ENCODE peak calls at places on chromosomes 16 and 17, in six cellular contexts. One of them, this sample, is unnamed.

GRCh38 chr17:1229891-1230571 is 40.2 kb upstream of the BHLHA9 start:
- DNase-seq in glutamatergic neuron: no peak
- DNase-seq in upper lobe of right lung: no peak
- DNase-seq in nephron progenitor cell: no peak
- DNase-seq in endothelial cell: no peak
- DNase-seq in PC-3: no peak
- DNase-seq in this sample: no peak

GRCh38 chr17:7858487-7858832 is 657 bp downstream of the CYB5D1 start:
- DNase-seq in glutamatergic neuron: peak
- DNase-seq in upper lobe of right lung: peak
- DNase-seq in nephron progenitor cell: peak
- DNase-seq in endothelial cell: peak
- DNase-seq in PC-3: peak
- DNase-seq in this sample: peak

GRCh38 chr17:62816282-62816839 is 8.2 kb upstream of the MARCHF10 start:
- DNase-seq in glutamatergic neuron: no peak
- DNase-seq in upper lobe of right lung: no peak
- DNase-seq in nephron progenitor cell: no peak
- DNase-seq in endothelial cell: no peak
- DNase-seq in PC-3: no peak
- DNase-seq in this sample: no peak

GRCh38 chr16:1647904-1648303 is 30.2 kb upstream of the JPT2 start:
- DNase-seq in glutamatergic neuron: no peak
- DNase-seq in upper lobe of right lung: no peak
- DNase-seq in nephron progenitor cell: no peak
- DNase-seq in endothelial cell: no peak
- DNase-seq in PC-3: no peak
- DNase-seq in this sample: no peak

GRCh38 chr16:28863929-28864886 is 565 bp downstream of the SH2B1 start:
- DNase-seq in glutamatergic neuron: no peak
- DNase-seq in upper lobe of right lung: no peak
- DNase-seq in nephron progenitor cell: peak
- DNase-seq in endothelial cell: peak
- DNase-seq in PC-3: no peak
- DNase-seq in this sample: peak

GRCh38 chr17:19004601-19005441 is at the start of gene FAM83G:
- DNase-seq in glutamatergic neuron: no peak
- DNase-seq in upper lobe of right lung: peak
- DNase-seq in nephron progenitor cell: peak
- DNase-seq in endothelial cell: peak
- DNase-seq in PC-3: no peak
- DNase-seq in this sample: peak

GRCh38 chr17:15501788-15502187 is 34.4 kb upstream of the CDRT4 start:
- DNase-seq in glutamatergic neuron: no peak
- DNase-seq in upper lobe of right lung: no peak
- DNase-seq in nephron progenitor cell: no peak
- DNase-seq in endothelial cell: no peak
- DNase-seq in PC-3: no peak
- DNase-seq in this sample: peak

GRCh38 chr17:7228920-7229319 is 5.4 kb downstream of the DVL2 start:
- DNase-seq in glutamatergic neuron: no peak
- DNase-seq in upper lobe of right lung: no peak
- DNase-seq in nephron progenitor cell: no peak
- DNase-seq in endothelial cell: no peak
- DNase-seq in PC-3: no peak
- DNase-seq in this sample: no peak

GRCh38 chr16:22099256-22099975 is 7.1 kb downstream of the VWA3A start:
- DNase-seq in glutamatergic neuron: no peak
- DNase-seq in upper lobe of right lung: no peak
- DNase-seq in nephron progenitor cell: no peak
- DNase-seq in endothelial cell: no peak
- DNase-seq in PC-3: no peak
- DNase-seq in this sample: no peak

GRCh38 chr17:2084129-2084765 is 29.3 kb downstream of the HIC1 start:
- DNase-seq in glutamatergic neuron: peak
- DNase-seq in upper lobe of right lung: no peak
- DNase-seq in nephron progenitor cell: no peak
- DNase-seq in endothelial cell: no peak
- DNase-seq in PC-3: peak
- DNase-seq in this sample: no peak

GRCh38 chr17:77312786-77313599 is 172.2 kb downstream of the SEC14L1 start:
- DNase-seq in glutamatergic neuron: peak
- DNase-seq in upper lobe of right lung: no peak
- DNase-seq in nephron progenitor cell: no peak
- DNase-seq in endothelial cell: no peak
- DNase-seq in PC-3: no peak
- DNase-seq in this sample: peak

GRCh38 chr16:29025218-29025617 is 40.4 kb downstream of the LAT start:
- DNase-seq in glutamatergic neuron: no peak
- DNase-seq in upper lobe of right lung: peak
- DNase-seq in nephron progenitor cell: no peak
- DNase-seq in endothelial cell: no peak
- DNase-seq in PC-3: no peak
- DNase-seq in this sample: no peak

GRCh38 chr16:11949527-11949926 is 7.7 kb upstream of the NPIPB2 start:
- DNase-seq in glutamatergic neuron: no peak
- DNase-seq in upper lobe of right lung: peak
- DNase-seq in nephron progenitor cell: peak
- DNase-seq in endothelial cell: peak
- DNase-seq in PC-3: peak
- DNase-seq in this sample: peak
- TF ChIP-seq CTCF in glutamatergic neuron: no peak
- TF ChIP-seq CTCF in upper lobe of right lung: peak
- TF ChIP-seq CTCF in nephron progenitor cell: peak
- TF ChIP-seq CTCF in endothelial cell: no peak
- TF ChIP-seq CTCF in PC-3: peak
- TF ChIP-seq CTCF in this sample: peak

DNA sequence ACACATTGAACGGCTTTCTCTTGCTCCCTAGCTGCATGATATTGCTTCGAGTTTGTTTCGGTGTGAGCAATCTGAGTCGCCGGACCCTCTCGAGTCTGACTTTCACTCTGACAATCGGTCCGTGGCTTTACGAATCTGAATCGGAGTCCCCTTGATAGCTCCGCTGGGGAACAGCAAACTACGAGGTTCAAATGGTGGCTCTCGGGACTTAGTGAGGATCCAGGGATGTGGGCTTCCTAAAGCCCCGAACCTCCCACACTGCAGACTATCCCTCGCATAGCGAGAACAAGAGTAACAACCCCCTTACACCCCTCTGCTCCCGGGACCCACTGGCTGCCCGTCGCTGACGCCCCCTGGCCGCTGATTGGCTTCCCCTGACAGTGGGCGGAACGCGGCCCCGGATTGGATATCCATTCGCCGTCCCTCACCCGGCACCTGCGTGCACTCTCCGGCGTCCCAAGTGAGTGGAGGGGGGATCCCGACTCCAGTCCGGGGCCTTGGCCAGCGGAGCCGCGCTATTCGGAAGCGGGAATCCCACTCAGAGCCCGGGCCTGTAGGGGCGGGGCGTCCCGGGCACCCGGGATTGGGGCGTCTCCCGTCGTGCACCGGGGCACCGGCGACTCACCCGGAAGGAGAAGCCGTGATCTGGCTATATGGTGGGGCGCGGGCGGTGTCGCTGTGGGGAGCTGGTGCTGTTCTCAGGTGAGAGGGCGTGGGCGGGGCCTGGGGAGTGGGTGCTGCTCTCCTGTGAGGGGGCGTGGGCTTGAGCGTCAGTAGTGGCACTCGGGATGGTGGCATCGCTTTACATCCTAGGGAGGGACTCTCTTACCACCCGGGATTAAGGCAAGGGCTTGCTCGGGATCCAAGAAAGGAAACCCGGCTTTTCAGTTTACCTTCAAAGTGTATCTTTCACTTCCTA is at the start of gene SNX11:
- DNase-seq in glutamatergic neuron: peak
- DNase-seq in upper lobe of right lung: peak
- DNase-seq in nephron progenitor cell: peak
- DNase-seq in endothelial cell: peak
- DNase-seq in PC-3: peak
- DNase-seq in this sample: peak
- TF ChIP-seq CTCF in glutamatergic neuron: no peak
- TF ChIP-seq CTCF in upper lobe of right lung: no peak
- TF ChIP-seq CTCF in nephron progenitor cell: no peak
- TF ChIP-seq CTCF in endothelial cell: no peak
- TF ChIP-seq CTCF in PC-3: no peak
- TF ChIP-seq CTCF in this sample: no peak

GRCh38 chr16:89945654-89946053 is 2.9 kb upstream of the DEF8 start:
- DNase-seq in glutamatergic neuron: no peak
- DNase-seq in upper lobe of right lung: no peak
- DNase-seq in nephron progenitor cell: no peak
- DNase-seq in endothelial cell: no peak
- DNase-seq in PC-3: peak
- DNase-seq in this sample: no peak
- TF ChIP-seq CTCF in glutamatergic neuron: no peak
- TF ChIP-seq CTCF in upper lobe of right lung: peak
- TF ChIP-seq CTCF in nephron progenitor cell: no peak
- TF ChIP-seq CTCF in endothelial cell: no peak
- TF ChIP-seq CTCF in PC-3: no peak
- TF ChIP-seq CTCF in this sample: no peak

GRCh38 chr16:26195225-26195624 is 503.5 kb downstream of the HS3ST4 start:
- DNase-seq in glutamatergic neuron: no peak
- DNase-seq in upper lobe of right lung: no peak
- DNase-seq in nephron progenitor cell: peak
- DNase-seq in endothelial cell: peak
- DNase-seq in PC-3: no peak
- DNase-seq in this sample: no peak

GRCh38 chr16:26198221-26198620 is 506.5 kb downstream of the HS3ST4 start:
- DNase-seq in glutamatergic neuron: no peak
- DNase-seq in upper lobe of right lung: no peak
- DNase-seq in nephron progenitor cell: no peak
- DNase-seq in endothelial cell: no peak
- DNase-seq in PC-3: no peak
- DNase-seq in this sample: no peak

GRCh38 chr16:26196310-26196709 is 504.6 kb downstream of the HS3ST4 start:
- DNase-seq in glutamatergic neuron: no peak
- DNase-seq in upper lobe of right lung: no peak
- DNase-seq in nephron progenitor cell: no peak
- DNase-seq in endothelial cell: no peak
- DNase-seq in PC-3: no peak
- DNase-seq in this sample: no peak

GRCh38 chr16:26196806-26197205 is 505.0 kb downstream of the HS3ST4 start:
- DNase-seq in glutamatergic neuron: no peak
- DNase-seq in upper lobe of right lung: no peak
- DNase-seq in nephron progenitor cell: no peak
- DNase-seq in endothelial cell: no peak
- DNase-seq in PC-3: no peak
- DNase-seq in this sample: no peak

DNA sequence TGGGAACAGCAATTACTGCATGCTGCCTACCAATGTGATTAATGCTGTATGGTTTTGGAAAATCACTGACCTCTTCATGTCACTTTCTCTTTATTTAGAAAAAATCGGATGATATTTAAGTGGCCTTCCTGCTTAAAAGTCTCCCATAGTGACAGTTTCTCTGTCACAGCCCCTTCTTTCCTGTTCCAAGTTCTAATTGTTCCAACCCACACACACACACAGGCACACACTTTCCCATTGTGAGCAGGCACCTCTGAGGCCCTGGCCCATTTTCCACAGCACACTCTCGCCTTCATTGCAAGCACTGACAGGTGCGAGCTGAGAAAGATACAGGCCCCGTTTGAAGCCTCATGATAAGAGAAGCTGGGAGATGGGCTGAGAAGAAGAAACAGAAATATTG is 505.9 kb downstream of the HS3ST4 start:
- DNase-seq in glutamatergic neuron: no peak
- DNase-seq in upper lobe of right lung: no peak
- DNase-seq in nephron progenitor cell: no peak
- DNase-seq in endothelial cell: no peak
- DNase-seq in PC-3: no peak
- DNase-seq in this sample: no peak
- TF ChIP-seq CTCF in glutamatergic neuron: no peak
- TF ChIP-seq CTCF in upper lobe of right lung: no peak
- TF ChIP-seq CTCF in nephron progenitor cell: no peak
- TF ChIP-seq CTCF in endothelial cell: no peak
- TF ChIP-seq CTCF in PC-3: no peak
- TF ChIP-seq CTCF in this sample: no peak

This sample was measured in neural progenitor cell.